ENCODE peak calls at places on chromosomes 3 and 15, in four cellular contexts. F is IMR-90, D is testis, W is K562. H is an unnamed sample.

GRCh38 chr15:44312108-44312507 is 23.6 kb downstream of the GOLM2 start:
- DNase-seq in F (no peak), W (no peak), D (no peak), H (no peak)

GRCh38 chr15:62164500-62165028 is 521 bp downstream of the C2CD4B start:
- DNase-seq in W (no peak), F (no peak), D (no peak), H (no peak)

GRCh38 chr3:29291982-29292363 is 11.1 kb downstream of the RBMS3 start:
- DNase-seq in W (no peak), F (no peak), D (no peak), H (no peak)

GRCh38 chr3:126083511-126083912 is 412 bp downstream of the SLC41A3 start:
- DNase-seq in D (peak; percentile 58), W (no peak), F (peak; percentile 19), H (peak; percentile 89)

GRCh38 chr3:188391597-188391996 is 237.6 kb downstream of the LPP start:
- DNase-seq in D (no peak), F (no peak), W (no peak), H (no peak)

GRCh38 chr15:38297623-38298388 is 45.2 kb downstream of the SPRED1 start:
- DNase-seq in F (peak; percentile 62), D (no peak), W (no peak), H (no peak)

GRCh38 chr3:65833761-65834505 is 204.8 kb downstream of the MAGI1 start:
- DNase-seq in D (no peak), F (peak; percentile 80), W (no peak), H (no peak)

GRCh38 chr3:137612293-137612692 is 151.8 kb upstream of the SOX14 start:
- DNase-seq in D (no peak), W (no peak), F (no peak), H (no peak)

GRCh38 chr3:192845196-192845855 is 72.3 kb downstream of the MB21D2 start:
- DNase-seq in D (no peak), F (peak; percentile 87), W (no peak), H (no peak)

GRCh38 chr15:70121656-70122297 is 24.1 kb upstream of the TLE3 start:
- DNase-seq in W (no peak), F (peak; percentile 80), D (peak; percentile 67), H (peak; percentile 94)

GRCh38 chr15:63950911-63951481 is 95.3 kb downstream of the DAPK2 start:
- DNase-seq in W (no peak), D (no peak), F (peak; percentile 87), H (no peak)

GRCh38 chr15:94177112-94177511 is 54.2 kb upstream of the MCTP2 start:
- DNase-seq in W (no peak), D (no peak), F (peak; percentile 77), H (no peak)

GRCh38 chr3:188706176-188706575 is 465.6 kb upstream of the TPRG1 start:
- DNase-seq in W (no peak), D (no peak), F (peak; percentile 56), H (no peak)

GRCh38 chr15:101641134-101641764 is 10.9 kb downstream of the TM2D3 start:
- DNase-seq in F (peak; percentile 73), D (peak; percentile 87), W (peak; percentile 54), H (peak; percentile 82)

GRCh38 chr3:166195808-166196207 is 358.6 kb upstream of the BCHE start:
- DNase-seq in F (peak; percentile 4), W (no peak), D (no peak), H (no peak)

GRCh38 chr3:76570436-76571057 is 469.4 kb upstream of the ROBO2 start:
- DNase-seq in W (peak; percentile 3), D (no peak), F (peak; percentile 48), H (no peak)

GRCh38 chr3:128490650-128491070 is 2.3 kb downstream of the GATA2 start:
- DNase-seq in W (no peak), D (no peak), F (no peak), H (no peak)

GRCh38 chr3:172173316-172174271 is 134.2 kb downstream of the FNDC3B start:
- DNase-seq in D (no peak), W (no peak), F (no peak), H (no peak)

GRCh38 chr15:77021088-77021481 is 26.2 kb downstream of the PSTPIP1 start:
- DNase-seq in W (no peak), F (no peak), D (no peak), H (no peak)

GRCh38 chr3:75171632-75172230 is 492.4 kb upstream of the FRG2C start:
- DNase-seq in W (no peak), D (no peak), F (peak; percentile 6), H (no peak)

GRCh38 chr3:45579251-45579650 is 15.3 kb upstream of the LIMD1 start:
- DNase-seq in F (no peak), D (no peak), W (no peak), H (peak; percentile 29)

GRCh38 chr3:149473991-149474819 is at the start of gene TM4SF4:
- DNase-seq in F (no peak), W (no peak), D (no peak), H (no peak)

GRCh38 chr15:44565387-44566169 is 28.6 kb downstream of the EIF3J start:
- DNase-seq in D (no peak), F (no peak), W (no peak), H (no peak)

GRCh38 chr3:72739521-72740466 is 108.5 kb downstream of the SHQ1 start:
- DNase-seq in F (peak; percentile 20), W (peak; percentile 39), D (no peak), H (no peak)

GRCh38 chr3:8619548-8619947 is 25.1 kb downstream of the SSUH2 start:
- DNase-seq in W (no peak), F (peak; percentile 89), D (no peak), H (no peak)

GRCh38 chr15:64911317-64912186 is at the start of gene ANKDD1A:
- DNase-seq in F (peak; percentile 27), D (peak; percentile 86), W (peak; percentile 75), H (no peak)

GRCh38 chr3:48656061-48656840 is 6.4 kb downstream of the CELSR3 start:
- DNase-seq in F (peak; percentile 62), W (no peak), D (peak; percentile 88), H (peak; percentile 46)

GRCh38 chr3:197002701-197003454 is 26.7 kb downstream of the MELTF start:
- DNase-seq in D (peak; percentile 60), W (peak; percentile 99), F (peak; percentile 52), H (peak; percentile 43)

GRCh38 chr3:184188080-184188479 is 2.1 kb downstream of the ABCF3 start:
- DNase-seq in W (no peak), F (no peak), D (no peak), H (no peak)

GRCh38 chr3:112293368-112294321 is at the start of gene SLC9C1:
- DNase-seq in F (peak; percentile 74), D (peak; percentile 74), W (peak; percentile 6), H (no peak)

GRCh38 chr15:57118013-57118799 is 199.8 kb downstream of the TCF12 start:
- DNase-seq in F (peak; percentile 31), D (no peak), W (no peak), H (no peak)

GRCh38 chr3:9933561-9934234 is at the start of gene CRELD1:
- DNase-seq in F (peak; percentile 86), W (peak; percentile 99), D (peak; percentile 96), H (peak; percentile 90)
- TF ChIP-seq POLR2A in F (peak; percentile 66), W (peak; percentile 91), D (no peak), H (peak; percentile 4)

DNA sequence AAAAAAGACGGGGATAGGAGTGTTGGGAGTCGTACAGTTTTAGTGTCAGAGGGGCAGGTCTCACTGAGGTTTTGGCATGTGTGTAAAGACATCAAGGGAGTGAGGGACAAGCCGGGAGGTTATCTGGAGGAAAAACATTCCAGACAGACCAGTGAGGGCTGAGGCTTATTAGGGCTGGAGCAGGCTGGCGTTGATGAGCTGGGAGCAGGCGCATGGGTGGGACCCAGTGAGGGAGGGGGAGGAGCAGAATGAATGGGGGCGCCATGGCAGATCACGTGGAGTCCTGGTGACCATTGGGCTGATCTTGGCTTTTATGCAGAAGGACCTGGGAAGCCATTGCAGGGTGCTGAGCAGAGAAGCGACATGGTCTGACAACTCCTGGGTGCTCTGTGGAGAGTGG is 180.2 kb downstream of the SLCO3A1 start:
- DNase-seq in W (no peak), D (no peak), F (no peak), H (peak; percentile 76)
- H3K4me3 ChIP-seq in W (no peak overlapping the region), D (no peak overlapping the region), F (no peak overlapping the region), H (no peak overlapping the region)

DNA sequence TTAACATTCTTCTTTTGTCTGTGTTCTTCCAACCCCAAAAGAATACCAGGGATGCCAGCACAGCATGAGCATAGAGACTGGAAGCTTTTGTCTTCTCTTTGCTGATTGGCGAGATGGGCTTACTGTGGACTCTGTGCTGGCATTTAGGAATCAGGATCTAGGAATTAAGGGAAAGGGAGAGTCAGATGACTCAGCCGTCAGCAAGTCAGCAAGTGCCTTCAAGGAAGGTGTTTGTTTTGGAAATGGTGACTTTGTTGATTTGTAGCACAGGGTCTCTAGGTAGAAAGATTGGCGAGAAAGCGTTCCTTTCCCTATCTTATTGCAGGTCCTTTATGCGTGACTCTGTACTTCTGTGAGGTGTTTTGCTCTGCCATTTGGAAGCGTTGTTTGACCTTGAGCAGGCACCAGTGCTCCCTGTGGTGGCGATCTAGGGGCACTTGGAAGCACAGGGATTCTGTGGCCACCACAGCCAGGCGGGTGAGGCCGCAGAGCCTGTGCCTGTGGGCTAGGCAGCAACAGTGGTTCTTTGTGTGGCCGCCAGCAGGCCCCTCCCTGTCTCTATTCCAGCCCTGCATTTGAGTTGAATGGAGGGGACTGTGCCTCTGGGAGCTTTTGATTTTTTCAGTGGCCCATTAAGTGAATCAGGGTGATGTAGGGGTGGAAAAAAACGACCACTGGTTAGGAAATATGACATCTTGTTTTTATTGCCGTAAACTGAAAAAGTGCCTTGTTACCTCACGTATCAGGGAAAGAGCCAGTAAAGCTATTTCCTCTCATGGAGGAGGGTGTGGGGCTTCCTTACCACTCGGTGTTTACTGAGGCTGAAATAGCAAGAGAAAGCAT is 19.0 kb downstream of the FAN1 start:
- DNase-seq in D (no peak), W (no peak), F (peak; percentile 50), H (no peak)
- TF ChIP-seq CTCF in D (no peak), W (no peak), F (no peak), H (no peak)

DNA sequence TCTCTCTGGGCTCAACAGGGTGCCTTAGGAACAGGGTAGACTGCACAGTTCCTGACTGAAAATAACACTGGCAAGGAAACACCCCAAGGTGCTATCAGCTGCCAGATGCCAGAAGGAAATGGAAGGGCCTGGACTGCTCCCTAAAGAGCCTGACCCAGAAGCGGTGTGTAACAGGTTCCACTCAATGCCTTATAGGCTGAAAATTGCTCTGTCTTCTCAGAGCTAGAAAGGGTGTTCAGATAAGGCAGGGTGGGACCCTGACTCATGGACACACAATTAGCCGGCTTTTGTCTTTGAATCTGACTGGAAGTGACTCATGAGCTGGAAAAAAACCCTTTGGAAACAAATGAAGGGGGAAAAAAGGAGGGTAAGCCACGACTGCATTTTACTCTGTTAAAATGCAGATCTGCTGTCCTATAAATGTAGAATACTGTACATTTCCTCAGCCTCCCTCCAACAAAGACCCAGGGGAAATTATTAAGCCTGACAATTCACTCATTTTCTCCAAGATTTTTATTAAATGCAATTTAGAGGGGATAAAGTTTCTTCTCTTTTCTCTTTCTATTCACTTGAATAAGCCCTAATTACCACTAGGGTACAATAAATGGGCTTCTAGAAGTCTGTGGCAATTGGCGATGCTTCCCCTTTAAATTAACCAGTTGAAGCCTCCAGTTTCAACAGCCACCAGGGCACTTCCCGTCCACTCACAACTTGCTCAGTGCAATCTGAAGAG is 160.2 kb upstream of the TBL1XR1 start:
- DNase-seq in W (peak; percentile 84), F (peak; percentile 89), D (no peak), H (peak; percentile 74)
- TF ChIP-seq POLR2A in W (peak; percentile 59), F (no peak), D (no peak), H (no peak)

GRCh38 chr3:194584866-194585265 is 48.4 kb downstream of the TMEM44 start:
- DNase-seq in W (no peak), D (no peak), F (peak; percentile 61), H (no peak)
- H3K4me3 ChIP-seq in W (peak overlapping the region; percentile 99), D (no peak overlapping the region), F (no peak overlapping the region), H (no peak overlapping the region)